ENCODE peak calls at places on chromosomes 16 and 17, in six cellular contexts. B is fibroblast of the aortic adventitia, I is cortex of kidney, P is cerebellar nuclear complex, A is OCI-LY7, M is GM12891. Q is an unnamed sample.

GRCh38 chr17:62126292-62126691 is 61.2 kb upstream of the MED13 start:
- DNase-seq in P (no peak), M (no peak), B (no peak), I (no peak), A (no peak), Q (no peak)

GRCh38 chr17:27239046-27239445 is 54.9 kb upstream of the WSB1 start:
- DNase-seq in M (no peak), A (no peak), B (no peak), P (no peak), I (no peak), Q (no peak)

GRCh38 chr17:73791644-73792043 is 147.4 kb upstream of the SDK2 start:
- DNase-seq in A (no peak), B (no peak), I (no peak), P (no peak), M (no peak), Q (no peak)

GRCh38 chr17:56667925-56668324 is 74.4 kb downstream of the NOG start:
- DNase-seq in I (no peak), P (no peak), A (no peak), M (no peak), B (no peak), Q (no peak)

GRCh38 chr17:48181653-48182052 is 74.1 kb downstream of the SNX11 start:
- DNase-seq in B (peak), P (no peak), A (no peak), M (no peak), I (no peak), Q (peak)

GRCh38 chr16:15639061-15639568 is 3.8 kb downstream of the MARF1 start:
- DNase-seq in P (no peak), A (peak), I (no peak), B (no peak), M (no peak), Q (no peak)

GRCh38 chr17:73211745-73212144 is 18.9 kb downstream of the COG1 start:
- DNase-seq in B (no peak), M (no peak), P (no peak), A (no peak), I (no peak), Q (no peak)

GRCh38 chr16:65947951-65948350 is 418.5 kb upstream of the CDH5 start:
- DNase-seq in B (no peak), P (no peak), A (no peak), M (no peak), I (no peak), Q (no peak)

GRCh38 chr17:78915872-78916632 is 9.1 kb downstream of the TIMP2 start:
- DNase-seq in A (no peak), P (no peak), B (peak), M (no peak), I (no peak), Q (peak)

GRCh38 chr17:11996722-11997146 is 541 bp downstream of the ZNF18 start:
- DNase-seq in B (peak), P (peak), M (peak), I (no peak), A (peak), Q (peak)

GRCh38 chr17:56699186-56699895 is 105.8 kb downstream of the NOG start:
- DNase-seq in B (peak), P (no peak), M (no peak), A (no peak), I (no peak), Q (peak)

GRCh38 chr17:6077746-6078145 is 7.6 kb downstream of the WSCD1 start:
- DNase-seq in A (no peak), P (no peak), M (no peak), I (no peak), B (no peak), Q (no peak)

GRCh38 chr17:44556854-44557606 is at the start of gene FZD2:
- DNase-seq in A (peak), M (peak), I (no peak), B (peak), P (no peak), Q (peak)

GRCh38 chr16:68377667-68378420 is 67.0 kb downstream of the PRMT7 start:
- DNase-seq in I (no peak), A (no peak), P (peak), M (no peak), B (peak), Q (peak)

GRCh38 chr16:4402439-4403132 is 13.8 kb downstream of the CORO7 start:
- DNase-seq in I (no peak), A (peak), B (peak), P (peak), M (peak), Q (peak)

GRCh38 chr17:70296456-70296855 is 127.1 kb downstream of the KCNJ2 start:
- DNase-seq in M (no peak), A (no peak), I (no peak), P (no peak), B (no peak), Q (no peak)

GRCh38 chr16:50273382-50273690 is 7.0 kb downstream of the ADCY7 start:
- DNase-seq in A (no peak), B (no peak), M (no peak), I (no peak), P (no peak), Q (no peak)

GRCh38 chr17:80951121-80952090 is 40.2 kb upstream of the CHMP6 start:
- DNase-seq in B (no peak), I (no peak), A (no peak), P (no peak), M (no peak), Q (no peak)

Q was measured in fibroblast of lung.